ENCODE peak calls at places on chromosomes 1 and 21, in seven cellular contexts. D is kidney, V is colonic mucosa, O is fibroblast of lung, A is astrocyte, W is neuronal stem cell, S is mesenchymal stem cell. Z is an unnamed sample. For H3K36me3, the result is how much of the 10 kb centered on the place peaks cover.

GRCh38 chr1:83497563-83497962 is 501.4 kb downstream of the TTLL7 start:
- DNase-seq in O (no peak), S (peak), D (no peak), V (no peak), W (no peak), A (no peak), Z (peak)

GRCh38 chr1:29243863-29244185 is 7.5 kb downstream of the PTPRU start:
- DNase-seq in S (peak), O (peak), A (peak), V (no peak), W (no peak), D (peak), Z (peak)

GRCh38 chr1:10735603-10736305 is 60.7 kb downstream of the CASZ1 start:
- DNase-seq in S (no peak), D (no peak), W (no peak), O (no peak), V (no peak), A (no peak), Z (no peak)

GRCh38 chr21:41958886-41959563 is 5.2 kb upstream of the C2CD2 start:
- DNase-seq in W (no peak), V (no peak), D (no peak), O (no peak), A (no peak), S (no peak), Z (no peak)

GRCh38 chr1:184296466-184297243 is 90.2 kb upstream of the C1orf21 start:
- DNase-seq in W (no peak), A (peak), S (peak), D (peak), V (peak), O (peak), Z (peak)

GRCh38 chr21:35059742-35060141 is 10.6 kb upstream of the RUNX1 start:
- DNase-seq in W (no peak), A (peak), D (no peak), O (peak), V (no peak), S (no peak), Z (peak)

GRCh38 chr1:11731719-11732283 is 4.1 kb upstream of the AGTRAP start:
- DNase-seq in O (peak), D (peak), V (peak), W (no peak), A (peak), S (peak), Z (peak)

GRCh38 chr1:205983925-205984725 is 19.1 kb downstream of the RAB7B start:
- DNase-seq in O (peak), V (peak), A (peak), S (peak), W (peak), D (no peak), Z (peak)

GRCh38 chr1:40630488-40631223 is 34.8 kb downstream of the RIMS3 start:
- DNase-seq in A (no peak), D (no peak), O (no peak), S (peak), V (no peak), W (peak), Z (peak)

GRCh38 chr1:11178021-11179015 is 10.8 kb upstream of the ANGPTL7 start:
- DNase-seq in D (no peak), A (peak), S (no peak), V (no peak), O (peak), W (no peak), Z (no peak)

GRCh38 chr1:233081686-233082085 is 131.3 kb downstream of the NTPCR start:
- DNase-seq in A (no peak), W (no peak), V (no peak), S (peak), O (peak), D (peak), Z (peak)

GRCh38 chr1:94876362-94876761 is 50.5 kb downstream of the CNN3 start:
- DNase-seq in A (peak), W (no peak), S (no peak), V (no peak), O (peak), D (no peak), Z (peak)

GRCh38 chr1:62368989-62369388 is 49.8 kb upstream of the KANK4 start:
- DNase-seq in V (no peak), O (no peak), W (no peak), A (no peak), D (no peak), S (no peak), Z (no peak)

GRCh38 chr1:62370594-62370993 is 51.4 kb upstream of the KANK4 start:
- DNase-seq in V (no peak), W (no peak), S (no peak), D (no peak), A (no peak), O (no peak), Z (no peak)

GRCh38 chr1:62364726-62365125 is 45.5 kb upstream of the KANK4 start:
- DNase-seq in O (peak), S (no peak), D (no peak), V (no peak), W (no peak), A (no peak), Z (peak)

GRCh38 chr1:62362952-62363325 is 43.7 kb upstream of the KANK4 start:
- DNase-seq in S (no peak), A (no peak), O (no peak), W (no peak), V (no peak), D (no peak), Z (no peak)

GRCh38 chr1:62367005-62367547 is 47.8 kb upstream of the KANK4 start:
- DNase-seq in O (no peak), W (no peak), S (no peak), V (no peak), D (no peak), A (no peak), Z (no peak)
- H3K9ac ChIP-seq in O (no peak), W (no peak), S (no peak), V (no peak), D (no peak), A (no peak), Z (no peak)

DNA sequence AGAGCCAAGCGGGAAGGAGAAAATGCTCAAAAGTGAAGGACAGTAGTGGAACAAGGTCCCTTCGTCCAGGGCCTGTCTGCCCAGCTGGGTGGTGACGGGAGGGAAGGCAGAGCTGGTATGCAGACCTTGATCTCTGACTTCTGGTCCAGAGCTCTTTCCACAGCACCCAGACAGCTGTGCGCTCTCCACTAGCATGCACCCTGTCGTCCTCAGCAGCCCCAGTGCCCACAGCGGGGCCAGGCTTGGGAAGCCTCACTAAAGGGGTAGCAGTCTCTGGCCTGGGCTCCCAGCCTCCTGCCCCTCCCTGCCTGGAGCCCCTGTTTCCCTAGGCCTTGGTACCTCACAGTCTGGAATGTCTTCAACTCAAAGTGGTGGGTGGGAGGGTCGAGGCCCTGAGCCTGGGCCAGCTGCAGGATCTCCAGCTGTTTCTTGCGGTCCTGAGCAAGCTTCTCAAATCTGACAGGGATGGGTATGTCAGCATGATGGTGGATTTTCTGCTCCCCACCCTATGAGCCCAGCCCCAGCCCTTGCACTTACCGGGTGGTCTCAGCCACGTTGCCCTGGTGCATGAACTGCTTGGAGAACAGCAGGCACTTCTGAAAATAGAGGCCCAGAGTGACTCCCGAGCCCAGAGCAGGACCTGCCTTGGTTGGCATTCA is 10.0 kb downstream of the CC2D1B start:
- DNase-seq in V (no peak), O (no peak), D (no peak), A (no peak), S (no peak), W (no peak), Z (no peak)
- H3K36me3 ChIP-seq in V (under half), O (under half), D (half or more), A (half or more), S (half or more), W (half or more), Z (half or more)

DNA sequence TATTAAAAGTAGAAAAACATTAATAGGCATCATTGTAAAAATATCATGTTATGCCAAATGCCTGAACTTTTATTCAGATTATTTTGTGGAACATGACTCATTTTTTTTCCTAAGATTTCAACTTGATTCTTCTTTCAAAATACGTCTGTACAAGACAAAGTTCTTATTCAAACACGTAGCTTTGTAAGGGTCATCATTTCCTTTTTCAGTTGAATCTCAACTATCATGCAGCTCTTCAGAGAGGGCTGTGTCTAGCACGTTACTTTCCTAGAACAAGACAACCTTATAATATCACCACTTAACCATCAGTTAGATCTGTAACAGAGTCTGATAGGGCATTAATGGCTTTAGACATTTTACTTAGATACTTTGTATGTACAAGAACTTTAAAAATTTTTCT is 608.9 kb downstream of the AMY1C start:
- DNase-seq in W (no peak), D (no peak), V (no peak), S (no peak), O (no peak), A (no peak), Z (no peak)
- H3K9ac ChIP-seq in W (no peak), D (no peak), V (no peak), S (no peak), O (no peak), A (no peak), Z (no peak)

GRCh38 chr1:1255078-1255477 is 8.6 kb upstream of the C1QTNF12 start:
- DNase-seq in V (no peak), W (no peak), O (no peak), S (no peak), A (no peak), D (peak), Z (no peak)

GRCh38 chr1:1259540-1259939 is 13.0 kb upstream of the C1QTNF12 start:
- DNase-seq in O (no peak), V (no peak), A (no peak), D (peak), S (no peak), W (no peak), Z (no peak)

GRCh38 chr1:1259119-1259488 is 12.6 kb upstream of the C1QTNF12 start:
- DNase-seq in V (no peak), A (no peak), O (no peak), W (no peak), S (no peak), D (no peak), Z (no peak)

GRCh38 chr1:1255627-1256026 is 9.1 kb upstream of the C1QTNF12 start:
- DNase-seq in W (no peak), V (no peak), A (no peak), S (no peak), O (no peak), D (peak), Z (no peak)

GRCh38 chr1:1256956-1257871 is 10.7 kb upstream of the C1QTNF12 start:
- DNase-seq in S (no peak), O (no peak), A (no peak), D (peak), V (no peak), W (no peak), Z (no peak)
- H3K36me3 ChIP-seq in S (half or more), O (under half), A (under half), D (under half), V (under half), W (under half), Z (half or more)

Z was measured in adipocyte.